ENCODE peak calls at places on chromosomes 6 and 20, in seven cellular contexts. One of them, this sample, is unnamed.
A peak's percentile ranks its signal among the peaks of the same experiment; 100 is the strongest.

GRCh38 chr6:160054913-160055312 is 66.7 kb upstream of the SLC22A1 start:
- DNase-seq in effector CD8-positive, alpha-beta T cell: no peak
- DNase-seq in uterus: no peak
- DNase-seq in dermis blood vessel endothelial cell: no peak
- DNase-seq in NCI-H2171: no peak
- DNase-seq in aorta: no peak
- DNase-seq in AG09309: no peak
- DNase-seq in this sample: no peak

GRCh38 chr6:36980876-36981619 is 4.9 kb downstream of the MTCH1 start:
- DNase-seq in effector CD8-positive, alpha-beta T cell: no peak
- DNase-seq in uterus: no peak
- DNase-seq in dermis blood vessel endothelial cell: no peak
- DNase-seq in NCI-H2171: peak; percentile 71
- DNase-seq in aorta: peak; percentile 38
- DNase-seq in AG09309: no peak
- DNase-seq in this sample: no peak

GRCh38 chr20:2693286-2693995 is 861 bp downstream of the EBF4 start:
- DNase-seq in effector CD8-positive, alpha-beta T cell: peak; percentile 32
- DNase-seq in uterus: peak; percentile 67
- DNase-seq in dermis blood vessel endothelial cell: no peak
- DNase-seq in NCI-H2171: peak; percentile 71
- DNase-seq in aorta: no peak
- DNase-seq in AG09309: no peak
- DNase-seq in this sample: peak; percentile 44

GRCh38 chr6:43376551-43376981 is 7.1 kb upstream of the ZNF318 start:
- DNase-seq in effector CD8-positive, alpha-beta T cell: no peak
- DNase-seq in uterus: no peak
- DNase-seq in dermis blood vessel endothelial cell: no peak
- DNase-seq in NCI-H2171: no peak
- DNase-seq in aorta: no peak
- DNase-seq in AG09309: no peak
- DNase-seq in this sample: no peak

GRCh38 chr6:26225848-26226590 is 138.8 kb downstream of the HFE start:
- DNase-seq in effector CD8-positive, alpha-beta T cell: no peak
- DNase-seq in uterus: no peak
- DNase-seq in dermis blood vessel endothelial cell: no peak
- DNase-seq in NCI-H2171: no peak
- DNase-seq in aorta: no peak
- DNase-seq in AG09309: no peak
- DNase-seq in this sample: no peak

GRCh38 chr6:5584072-5584471 is 322.8 kb downstream of the FARS2 start:
- DNase-seq in effector CD8-positive, alpha-beta T cell: no peak
- DNase-seq in uterus: no peak
- DNase-seq in dermis blood vessel endothelial cell: no peak
- DNase-seq in NCI-H2171: no peak
- DNase-seq in aorta: no peak
- DNase-seq in AG09309: peak; percentile 52
- DNase-seq in this sample: no peak

GRCh38 chr6:78561015-78561414 is 306.3 kb upstream of the IRAK1BP1 start:
- DNase-seq in effector CD8-positive, alpha-beta T cell: no peak
- DNase-seq in uterus: no peak
- DNase-seq in dermis blood vessel endothelial cell: peak; percentile 58
- DNase-seq in NCI-H2171: no peak
- DNase-seq in aorta: no peak
- DNase-seq in AG09309: no peak
- DNase-seq in this sample: no peak

GRCh38 chr20:51387125-51387865 is 155.2 kb downstream of the NFATC2 start:
- DNase-seq in effector CD8-positive, alpha-beta T cell: no peak
- DNase-seq in uterus: no peak
- DNase-seq in dermis blood vessel endothelial cell: peak; percentile 38
- DNase-seq in NCI-H2171: no peak
- DNase-seq in aorta: no peak
- DNase-seq in AG09309: no peak
- DNase-seq in this sample: no peak

GRCh38 chr6:143675946-143676345 is 1.8 kb upstream of the PHACTR2 start:
- DNase-seq in effector CD8-positive, alpha-beta T cell: no peak
- DNase-seq in uterus: no peak
- DNase-seq in dermis blood vessel endothelial cell: no peak
- DNase-seq in NCI-H2171: no peak
- DNase-seq in aorta: no peak
- DNase-seq in AG09309: no peak
- DNase-seq in this sample: no peak

GRCh38 chr6:113857565-113858066 is 471 bp downstream of the MARCKS start:
- DNase-seq in effector CD8-positive, alpha-beta T cell: no peak
- DNase-seq in uterus: peak; percentile 30
- DNase-seq in dermis blood vessel endothelial cell: no peak
- DNase-seq in NCI-H2171: no peak
- DNase-seq in aorta: peak; percentile 46
- DNase-seq in AG09309: no peak
- DNase-seq in this sample: peak; percentile 21